ENCODE peak calls at places on chromosome 22, in five cellular contexts. G is NCI-H1694 treated with DMSO at 0.1 percent for 48 hours, X is ureter, Z is H9, C is mesendoderm. Q is an unnamed sample.

GRCh38 chr22:44026066-44026629 is 2.0 kb downstream of the PARVB start:
- DNase-seq in Z (no peak), C (no peak), G (no peak), X (no peak), Q (no peak)

GRCh38 chr22:27124336-27125023 is 467.1 kb downstream of the MIAT start:
- DNase-seq in G (peak; percentile 72), C (no peak), X (no peak), Z (no peak), Q (no peak)

GRCh38 chr22:35910013-35910860 is 118.4 kb downstream of the RBFOX2 start:
- DNase-seq in C (peak; percentile 58), X (no peak), G (no peak), Z (no peak), Q (no peak)

GRCh38 chr22:22395230-22395629 is 113.3 kb downstream of the ZNF280B start:
- DNase-seq in Z (no peak), C (no peak), X (no peak), G (no peak), Q (no peak)

GRCh38 chr22:44383652-44384562 is 71.2 kb upstream of the SHISAL1 start:
- DNase-seq in G (peak; percentile 13), X (no peak), C (no peak), Z (no peak), Q (no peak)

GRCh38 chr22:12613199-12613598 is 2914.8 kb upstream of the OR11H1 start:
- DNase-seq in G (no peak), C (no peak), X (no peak), Z (no peak), Q (no peak)

GRCh38 chr22:42994917-42995562 is 19.9 kb downstream of the PACSIN2 start:
- DNase-seq in Z (no peak), X (peak; percentile 82), G (no peak), C (no peak), Q (peak; percentile 42)

GRCh38 chr22:39243443-39244072 is 1.2 kb downstream of the PDGFB start:
- DNase-seq in C (peak; percentile 51), X (no peak), G (no peak), Z (no peak), Q (no peak)

GRCh38 chr22:36303874-36304273 is 50.9 kb downstream of the APOL1 start:
- DNase-seq in X (no peak), G (no peak), Z (no peak), C (no peak), Q (no peak)

GRCh38 chr22:42174062-42174461 is 43.5 kb upstream of the CYP2D6 start:
- DNase-seq in G (no peak), C (no peak), Z (no peak), X (no peak), Q (no peak)